ENCODE peak calls at places on chromosome 11, in four cellular contexts. Z is neural progenitor cell, R is nephron progenitor cell, H is lower leg skin. C is an unnamed sample.

GRCh38 chr11:12222099-12222751 is 111.8 kb downstream of the MICAL2 start:
- DNase-seq in Z (no peak), R (no peak), H (no peak), C (peak)

GRCh38 chr11:33620423-33621120 is 80.1 kb downstream of the C11orf91 start:
- DNase-seq in Z (no peak), R (no peak), H (no peak), C (peak)

GRCh38 chr11:5366856-5367255 is 15.5 kb downstream of the OR51B6 start:
- DNase-seq in Z (no peak), R (no peak), H (no peak), C (peak)

GRCh38 chr11:101915811-101916291 is 471 bp downstream of the ANGPTL5 start:
- DNase-seq in Z (peak), R (no peak), H (no peak), C (peak)

GRCh38 chr11:100624346-100624745 is 62.7 kb upstream of the ARHGAP42 start:
- DNase-seq in Z (no peak), R (no peak), H (no peak), C (no peak)

GRCh38 chr11:45052361-45052760 is 94.1 kb upstream of the PRDM11 start:
- DNase-seq in Z (no peak), R (no peak), H (no peak), C (peak)

GRCh38 chr11:94895971-94896370 is 77.4 kb downstream of the CWC15 start:
- DNase-seq in Z (no peak), R (no peak), H (no peak), C (peak)

GRCh38 chr11:131810511-131810910 is 440.1 kb downstream of the NTM start:
- DNase-seq in Z (no peak), R (no peak), H (no peak), C (peak)

GRCh38 chr11:848380-848931 is 5.8 kb downstream of the TSPAN4 start:
- DNase-seq in Z (peak), R (peak), H (no peak), C (no peak)

GRCh38 chr11:96263361-96263763 is 79.6 kb downstream of the MAML2 start:
- DNase-seq in Z (no peak), R (no peak), H (no peak), C (peak)

GRCh38 chr11:33698921-33699320 is 1.7 kb downstream of the C11orf91 start:
- DNase-seq in Z (no peak), R (no peak), H (no peak), C (no peak)

GRCh38 chr11:130166457-130166784 is 6.8 kb downstream of the ST14 start:
- DNase-seq in Z (no peak), R (no peak), H (no peak), C (peak)

GRCh38 chr11:86523738-86524602 is 148.4 kb downstream of the ME3 start:
- DNase-seq in Z (no peak), R (no peak), H (peak), C (peak)

GRCh38 chr11:100297516-100297915 is 389.6 kb upstream of the ARHGAP42 start:
- DNase-seq in Z (no peak), R (no peak), H (no peak), C (no peak)

GRCh38 chr11:33930317-33931021 is 38.6 kb upstream of the LMO2 start:
- DNase-seq in Z (peak), R (no peak), H (peak), C (peak)

GRCh38 chr11:24886880-24887619 is 390.2 kb downstream of the LUZP2 start:
- DNase-seq in Z (no peak), R (no peak), H (no peak), C (no peak)

GRCh38 chr11:115736146-115736545 is 231.9 kb upstream of the CADM1 start:
- DNase-seq in Z (no peak), R (no peak), H (no peak), C (no peak)

GRCh38 chr11:56271092-56271491 is 2.9 kb upstream of the OR5T1 start:
- DNase-seq in Z (no peak), R (no peak), H (no peak), C (no peak)

GRCh38 chr11:86484164-86484794 is 109.6 kb downstream of the CCDC81 start:
- DNase-seq in Z (no peak), R (no peak), H (peak), C (peak)

GRCh38 chr11:70201876-70202861 is 927 bp upstream of the FADD start:
- DNase-seq in Z (no peak), R (no peak), H (no peak), C (peak)

GRCh38 chr11:125481531-125481930 is 14.5 kb downstream of the FEZ1 start:
- DNase-seq in Z (peak), R (no peak), H (no peak), C (no peak)

GRCh38 chr11:78731008-78731407 is 156.3 kb upstream of the NARS2 start:
- DNase-seq in Z (no peak), R (no peak), H (no peak), C (peak)

GRCh38 chr11:2306971-2307732 is 5.3 kb downstream of the TSPAN32 start:
- DNase-seq in Z (no peak), R (no peak), H (no peak), C (peak)

GRCh38 chr11:113728814-113729213 is 22.7 kb upstream of the TMPRSS5 start:
- DNase-seq in Z (no peak), R (no peak), H (no peak), C (no peak)

GRCh38 chr11:112610996-112611795 is 350.0 kb upstream of the NCAM1 start:
- DNase-seq in Z (no peak), R (no peak), H (no peak), C (no peak)

GRCh38 chr11:128579790-128580504 is 7.4 kb downstream of the ETS1 start:
- DNase-seq in Z (no peak), R (no peak), H (no peak), C (peak)

GRCh38 chr11:117664897-117665296 is 132.1 kb downstream of the DSCAML1 start:
- DNase-seq in Z (peak), R (peak), H (no peak), C (no peak)

GRCh38 chr11:40132881-40133280 is 1326.6 kb downstream of the LRRC4C start:
- DNase-seq in Z (no peak), R (no peak), H (no peak), C (no peak)

DNA sequence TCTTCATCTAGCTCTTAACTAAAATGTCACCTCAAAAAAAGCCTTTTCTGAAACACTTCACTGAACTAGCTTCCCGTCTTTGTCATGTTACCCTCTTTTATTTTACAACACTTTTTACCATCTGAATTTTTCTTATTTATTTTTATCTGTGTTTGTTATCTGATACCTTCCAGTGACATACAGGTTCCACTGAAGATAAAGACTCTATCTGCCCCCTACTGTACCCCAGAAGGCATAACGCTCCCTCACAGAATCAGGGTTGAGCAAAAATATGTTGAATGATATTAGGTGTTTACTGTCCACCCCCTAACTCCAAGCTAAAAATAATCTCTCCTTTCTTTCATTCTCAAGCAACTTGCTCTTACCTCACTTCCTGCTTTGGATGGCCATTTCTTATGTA is 654.2 kb downstream of the NELL1 start:
- DNase-seq in Z (peak), R (no peak), H (no peak), C (no peak)
- TF ChIP-seq CTCF in Z (peak), R (peak), H (no peak), C (no peak)

DNA sequence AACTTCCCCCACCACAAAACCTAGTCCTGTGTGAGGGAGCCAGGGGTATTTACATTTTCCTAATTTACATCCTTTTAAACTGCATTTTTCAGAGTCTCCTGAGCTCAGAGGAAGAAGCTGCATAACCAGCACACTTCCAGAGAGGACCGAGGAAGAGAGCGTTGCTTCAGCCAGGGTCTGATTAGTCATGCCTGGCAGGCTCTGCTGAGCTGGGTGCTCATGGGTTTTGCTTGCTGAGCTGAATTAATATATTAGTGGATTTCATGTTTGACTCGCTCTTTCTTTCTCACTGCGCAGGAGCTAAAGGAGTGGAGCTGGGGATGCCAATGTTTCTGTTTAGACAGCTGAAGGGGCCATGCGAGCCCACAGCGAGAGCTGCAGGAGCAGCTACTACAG is 539.3 kb upstream of the B3GAT1 start:
- DNase-seq in Z (no peak), R (no peak), H (no peak), C (peak)
- TF ChIP-seq CTCF in Z (no peak), R (no peak), H (no peak), C (no peak)

DNA sequence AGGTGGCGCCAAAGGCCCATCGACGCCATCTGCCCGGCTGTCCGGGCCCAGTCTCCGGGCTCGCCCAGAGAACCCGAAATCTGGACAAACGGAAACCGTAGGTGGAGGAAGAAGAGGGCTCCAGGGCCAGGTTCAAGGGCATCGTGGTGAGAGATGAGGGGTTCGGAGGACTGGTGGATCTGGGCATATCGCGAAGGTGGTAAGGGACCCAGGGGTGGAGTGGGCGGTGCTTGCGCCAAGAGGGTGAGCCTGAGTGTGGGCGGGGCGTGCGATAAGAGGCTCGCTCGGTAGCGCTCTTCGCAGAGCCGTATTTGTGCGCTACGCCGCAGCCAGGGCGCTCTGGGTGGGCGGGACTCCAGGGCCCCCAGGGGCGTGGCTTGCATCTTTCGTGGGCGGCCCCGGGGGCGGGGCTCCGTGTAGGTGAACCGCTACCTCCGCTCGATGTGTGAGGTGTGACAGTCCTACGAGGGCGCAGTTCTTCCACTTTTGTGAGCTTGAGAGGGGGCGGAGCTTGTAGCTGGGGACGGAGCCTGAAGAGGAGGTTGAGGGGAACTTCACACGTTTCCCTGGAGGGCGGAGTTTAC is 4.8 kb downstream of the CD248 start:
- DNase-seq in Z (peak), R (peak), H (peak), C (peak)
- TF ChIP-seq CTCF in Z (peak), R (no peak), H (no peak), C (peak)

GRCh38 chr11:23112390-23112789 is 252.1 kb upstream of the CCDC179 start:
- DNase-seq in Z (peak), R (no peak), H (no peak), C (no peak)

GRCh38 chr11:23113887-23114216 is 253.6 kb upstream of the CCDC179 start:
- DNase-seq in Z (no peak), R (no peak), H (no peak), C (no peak)

DNA sequence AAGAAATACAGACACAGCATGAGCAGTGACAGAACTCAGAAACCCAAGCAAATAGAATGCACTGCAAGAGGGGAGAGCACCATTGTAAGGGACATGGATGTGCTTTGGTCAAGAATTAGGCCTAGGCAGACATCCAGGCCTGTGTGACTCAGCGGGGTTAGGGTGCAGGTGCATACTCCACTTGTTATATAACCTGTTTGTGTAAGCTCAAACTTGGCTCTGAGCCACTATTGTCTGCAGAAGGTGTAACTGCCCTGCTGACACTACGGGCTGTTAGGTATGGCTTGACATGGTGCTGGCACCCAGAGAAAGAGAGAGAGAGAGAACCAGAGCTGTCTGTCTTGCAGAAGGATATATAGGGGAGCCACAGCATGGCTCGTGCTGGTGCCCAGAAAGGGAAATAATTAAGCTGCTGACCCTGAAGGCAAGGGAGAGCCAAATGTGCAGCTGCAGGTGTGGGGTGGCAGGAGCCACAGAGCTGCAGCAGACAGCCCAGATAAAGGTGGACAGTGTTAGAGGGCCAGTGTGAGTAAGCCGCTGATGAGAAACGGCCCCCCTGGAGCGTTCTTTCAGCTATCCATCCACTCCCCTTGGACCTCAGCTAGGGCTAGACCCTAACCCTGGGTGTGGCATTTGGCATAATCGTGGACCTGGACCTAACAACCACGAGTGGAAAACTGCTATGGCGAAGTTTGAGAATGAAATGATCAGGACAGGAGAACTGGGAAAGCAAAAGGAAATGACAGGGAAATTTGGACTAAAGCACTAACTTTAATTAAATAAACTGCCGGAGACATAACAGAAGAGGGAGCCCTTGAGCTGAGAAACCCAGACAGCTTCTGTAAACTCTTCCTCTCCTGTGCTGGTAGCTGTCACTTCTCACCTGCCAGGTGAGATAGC is 253.0 kb upstream of the CCDC179 start:
- DNase-seq in Z (peak), R (peak), H (no peak), C (peak)
- TF ChIP-seq CTCF in Z (peak), R (peak), H (no peak), C (peak)

DNA sequence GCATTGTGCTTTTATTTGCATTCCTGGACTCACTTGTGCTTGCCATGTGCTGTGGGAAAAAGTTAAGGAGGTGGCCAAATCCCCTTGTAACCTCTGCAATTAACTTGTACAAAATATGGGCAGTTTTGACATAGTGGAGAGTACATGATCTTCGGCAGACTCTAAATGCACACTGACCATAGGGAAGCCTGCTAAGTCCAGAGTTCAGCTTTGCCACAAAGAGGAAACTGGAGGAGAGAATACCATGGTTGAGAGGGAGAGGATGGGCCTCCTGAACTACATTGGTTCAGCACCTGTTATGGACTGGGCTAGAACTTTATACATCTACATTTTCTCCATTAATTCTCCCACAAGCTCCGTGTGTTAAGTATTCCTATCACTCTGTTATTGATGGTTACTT is 37.5 kb upstream of the CEP295 start:
- DNase-seq in Z (no peak), R (no peak), H (no peak), C (no peak)
- TF ChIP-seq CTCF in Z (no peak), R (no peak), H (no peak), C (no peak)

GRCh38 chr11:20336056-20336455 is 27.5 kb upstream of the HTATIP2 start:
- DNase-seq in Z (no peak), R (no peak), H (no peak), C (no peak)

GRCh38 chr11:20342347-20343279 is 20.9 kb upstream of the HTATIP2 start:
- DNase-seq in Z (peak), R (peak), H (no peak), C (no peak)

GRCh38 chr11:20337526-20338154 is 25.9 kb upstream of the HTATIP2 start:
- DNase-seq in Z (peak), R (peak), H (no peak), C (no peak)
- TF ChIP-seq CTCF in Z (peak), R (peak), H (no peak), C (peak)

GRCh38 chr11:27719575-27719925 is 19.3 kb upstream of the BDNF start:
- DNase-seq in Z (no peak), R (no peak), H (no peak), C (no peak)

GRCh38 chr11:27717801-27718229 is 17.6 kb upstream of the BDNF start:
- DNase-seq in Z (peak), R (peak), H (no peak), C (no peak)

GRCh38 chr11:27718346-27718852 is 18.1 kb upstream of the BDNF start:
- DNase-seq in Z (peak), R (peak), H (no peak), C (peak)

GRCh38 chr11:27720277-27720830 is 20.1 kb upstream of the BDNF start:
- DNase-seq in Z (peak), R (peak), H (no peak), C (no peak)

GRCh38 chr11:27718853-27719574 is 18.8 kb upstream of the BDNF start:
- DNase-seq in Z (peak), R (peak), H (no peak), C (peak)
- TF ChIP-seq CTCF in Z (peak), R (no peak), H (no peak), C (no peak)